ENCODE peak calls at places on chromosomes 1 and 21, in seven cellular contexts. L is substantia nigra; C is naive thymus-derived CD8-positive, alpha-beta T cell; S is left lobe of liver; P is NCI-H187; X is NCI-H1105; V is aorta. W is an unnamed sample.

GRCh38 chr1:198462365-198463025 is 78.0 kb downstream of the ATP6V1G3 start:
- DNase-seq in L (no peak), C (no peak), S (no peak), P (no peak), X (no peak), V (no peak), W (no peak)

GRCh38 chr1:185934476-185935189 is 200.4 kb downstream of the HMCN1 start:
- DNase-seq in L (no peak), C (no peak), S (no peak), P (no peak), X (no peak), V (no peak), W (no peak)

GRCh38 chr1:96362623-96363022 is 359.0 kb upstream of the PTBP2 start:
- DNase-seq in L (no peak), C (no peak), S (no peak), P (no peak), X (no peak), V (no peak), W (no peak)

GRCh38 chr1:172671591-172671990 is 12.7 kb downstream of the FASLG start:
- DNase-seq in L (no peak), C (no peak), S (no peak), P (no peak), X (no peak), V (no peak), W (no peak)

GRCh38 chr1:202858306-202858705 is 30.6 kb downstream of the RABIF start:
- DNase-seq in L (no peak), C (no peak), S (no peak), P (no peak), X (no peak), V (no peak), W (no peak)

GRCh38 chr1:239276051-239276450 is 110.3 kb upstream of the CHRM3 start:
- DNase-seq in L (no peak), C (no peak), S (no peak), P (no peak), X (no peak), V (no peak), W (no peak)

GRCh38 chr21:39452965-39453332 is 1.2 kb downstream of the SH3BGR start:
- DNase-seq in L (peak), C (no peak), S (no peak), P (no peak), X (no peak), V (no peak), W (no peak)

GRCh38 chr1:239084459-239085080 is 301.8 kb upstream of the CHRM3 start:
- DNase-seq in L (no peak), C (no peak), S (no peak), P (no peak), X (no peak), V (no peak), W (no peak)

GRCh38 chr1:230441630-230442029 is 15.5 kb upstream of the PGBD5 start:
- DNase-seq in L (no peak), C (no peak), S (no peak), P (no peak), X (no peak), V (no peak), W (no peak)

GRCh38 chr1:36014722-36015220 is 69.1 kb upstream of the TEKT2 start:
- DNase-seq in L (no peak), C (no peak), S (no peak), P (no peak), X (no peak), V (no peak), W (no peak)

GRCh38 chr1:15858069-15858670 is 10.7 kb downstream of the SPEN start:
- DNase-seq in L (no peak), C (no peak), S (no peak), P (no peak), X (no peak), V (no peak), W (no peak)

GRCh38 chr1:201461193-201461657 is 7.8 kb downstream of the PHLDA3 start:
- DNase-seq in L (no peak), C (no peak), S (no peak), P (no peak), X (no peak), V (no peak), W (no peak)

GRCh38 chr1:20552728-20553571 is 577 bp downstream of the FAM43B start:
- DNase-seq in L (no peak), C (no peak), S (no peak), P (no peak), X (no peak), V (no peak), W (no peak)

GRCh38 chr1:65955503-65955902 is 162.8 kb downstream of the PDE4B start:
- DNase-seq in L (no peak), C (no peak), S (no peak), P (no peak), X (no peak), V (no peak), W (no peak)

GRCh38 chr1:25642710-25643109 is 26.1 kb downstream of the MAN1C1 start:
- DNase-seq in L (no peak), C (peak), S (peak), P (no peak), X (no peak), V (no peak), W (peak)

GRCh38 chr1:33634806-33635205 is 162.4 kb downstream of the ZSCAN20 start:
- DNase-seq in L (peak), C (no peak), S (no peak), P (no peak), X (no peak), V (no peak), W (no peak)

GRCh38 chr1:4585216-4585615 is 69.2 kb upstream of the AJAP1 start:
- DNase-seq in L (peak), C (peak), S (no peak), P (no peak), X (no peak), V (no peak), W (no peak)

GRCh38 chr1:51955797-51956527 is 34.5 kb downstream of the RAB3B start:
- DNase-seq in L (no peak), C (no peak), S (no peak), P (peak), X (peak), V (no peak), W (no peak)

GRCh38 chr21:37683396-37684114 is 232.7 kb downstream of the KCNJ6 start:
- DNase-seq in L (no peak), C (no peak), S (peak), P (no peak), X (no peak), V (no peak), W (no peak)

GRCh38 chr1:243946946-243947345 is 96.9 kb upstream of the AKT3 start:
- DNase-seq in L (no peak), C (peak), S (no peak), P (no peak), X (no peak), V (no peak), W (no peak)

GRCh38 chr1:173212952-173213491 is 5.9 kb upstream of the TNFSF4 start:
- DNase-seq in L (no peak), C (no peak), S (no peak), P (no peak), X (no peak), V (no peak), W (no peak)

GRCh38 chr1:68785328-68785727 is 288.4 kb upstream of the DEPDC1 start:
- DNase-seq in L (no peak), C (no peak), S (no peak), P (no peak), X (no peak), V (no peak), W (no peak)

GRCh38 chr1:27117733-27118439 is 37.0 kb downstream of the SLC9A1 start:
- DNase-seq in L (no peak), C (no peak), S (no peak), P (no peak), X (no peak), V (no peak), W (no peak)

GRCh38 chr1:161044908-161045748 is 649 bp downstream of the USF1 start:
- DNase-seq in L (peak), C (peak), S (peak), P (peak), X (peak), V (peak), W (no peak)

GRCh38 chr1:54671985-54672608 is 30.5 kb downstream of the MROH7 start:
- DNase-seq in L (no peak), C (peak), S (peak), P (no peak), X (peak), V (no peak), W (no peak)

GRCh38 chr1:19436716-19437476 is 48.4 kb downstream of the CAPZB start:
- DNase-seq in L (peak), C (no peak), S (peak), P (no peak), X (no peak), V (peak), W (no peak)

GRCh38 chr21:17466166-17466565 is 46.7 kb upstream of the CXADR start:
- DNase-seq in L (no peak), C (no peak), S (no peak), P (no peak), X (no peak), V (no peak), W (no peak)

GRCh38 chr21:36005018-36005417 is 55.3 kb downstream of the SETD4 start:
- DNase-seq in L (no peak), C (no peak), S (no peak), P (no peak), X (no peak), V (no peak), W (no peak)

GRCh38 chr1:206725053-206725963 is 40.6 kb downstream of the MAPKAPK2 start:
- DNase-seq in L (no peak), C (peak), S (no peak), P (no peak), X (no peak), V (no peak), W (no peak)

GRCh38 chr1:24489674-24490073 is 13.0 kb upstream of the RCAN3 start:
- DNase-seq in L (no peak), C (no peak), S (no peak), P (no peak), X (no peak), V (no peak), W (no peak)

GRCh38 chr21:26801524-26801923 is 43.7 kb downstream of the ADAMTS1 start:
- DNase-seq in L (no peak), C (no peak), S (no peak), P (no peak), X (no peak), V (no peak), W (no peak)

GRCh38 chr21:28671549-28672195 is 321.0 kb downstream of the LTN1 start:
- DNase-seq in L (no peak), C (no peak), S (no peak), P (no peak), X (no peak), V (no peak), W (no peak)

GRCh38 chr1:41241748-41242644 is at the start of gene SCMH1:
- DNase-seq in L (no peak), C (peak), S (peak), P (peak), X (peak), V (peak), W (peak)

GRCh38 chr1:109815809-109816791 is 52.4 kb upstream of the EPS8L3 start:
- DNase-seq in L (no peak), C (no peak), S (peak), P (peak), X (no peak), V (no peak), W (no peak)

GRCh38 chr1:237492359-237492758 is 398.4 kb downstream of the ZP4 start:
- DNase-seq in L (no peak), C (no peak), S (no peak), P (no peak), X (no peak), V (no peak), W (no peak)

GRCh38 chr1:197683895-197684553 is 91.3 kb downstream of the DENND1B start:
- DNase-seq in L (no peak), C (no peak), S (no peak), P (no peak), X (no peak), V (no peak), W (no peak)

GRCh38 chr1:180981596-180982387 is 40.9 kb downstream of the STX6 start:
- DNase-seq in L (no peak), C (peak), S (no peak), P (peak), X (no peak), V (no peak), W (peak)

GRCh38 chr1:205028954-205029353 is 14.1 kb upstream of the CNTN2 start:
- DNase-seq in L (no peak), C (no peak), S (no peak), P (no peak), X (no peak), V (no peak), W (no peak)

GRCh38 chr1:230458509-230458908 is 32.4 kb upstream of the PGBD5 start:
- DNase-seq in L (no peak), C (no peak), S (no peak), P (no peak), X (no peak), V (no peak), W (no peak)

W was measured in type B pancreatic cell.